ENCODE peak calls at places on chromosomes 1 and 21, in nine cellular contexts. One of them, this sample, is unnamed.

GRCh38 chr1:94805912-94806311 is 14.2 kb upstream of the SLC44A3 start:
- DNase-seq in Peyer's patch: peak
- DNase-seq in pancreas: peak
- DNase-seq in IMR-90: peak
- DNase-seq in cardiac fibroblast: peak
- DNase-seq in astrocyte: no peak
- DNase-seq in HFF-Myc: peak
- DNase-seq in PC-3: peak
- DNase-seq in DND-41: peak
- DNase-seq in this sample: peak

GRCh38 chr1:53599461-53599860 is 139.5 kb downstream of the GLIS1 start:
- DNase-seq in DND-41: no peak
- DNase-seq in astrocyte: no peak
- DNase-seq in IMR-90: no peak
- DNase-seq in pancreas: no peak
- DNase-seq in Peyer's patch: no peak
- DNase-seq in HFF-Myc: no peak
- DNase-seq in cardiac fibroblast: no peak
- DNase-seq in PC-3: no peak
- DNase-seq in this sample: no peak

GRCh38 chr1:204723131-204723787 is 37.7 kb upstream of the LRRN2 start:
- DNase-seq in IMR-90: no peak
- DNase-seq in PC-3: peak
- DNase-seq in HFF-Myc: no peak
- DNase-seq in astrocyte: peak
- DNase-seq in Peyer's patch: no peak
- DNase-seq in cardiac fibroblast: no peak
- DNase-seq in DND-41: no peak
- DNase-seq in pancreas: no peak
- DNase-seq in this sample: no peak

GRCh38 chr1:164712131-164713031 is 153.4 kb downstream of the PBX1 start:
- DNase-seq in astrocyte: no peak
- DNase-seq in DND-41: no peak
- DNase-seq in HFF-Myc: no peak
- DNase-seq in IMR-90: peak
- DNase-seq in cardiac fibroblast: peak
- DNase-seq in pancreas: peak
- DNase-seq in PC-3: peak
- DNase-seq in Peyer's patch: peak
- DNase-seq in this sample: no peak

GRCh38 chr1:92065042-92065441 is 10.2 kb downstream of the SETSIP start:
- DNase-seq in HFF-Myc: no peak
- DNase-seq in pancreas: no peak
- DNase-seq in cardiac fibroblast: no peak
- DNase-seq in astrocyte: no peak
- DNase-seq in PC-3: peak
- DNase-seq in IMR-90: no peak
- DNase-seq in DND-41: no peak
- DNase-seq in Peyer's patch: no peak
- DNase-seq in this sample: no peak

GRCh38 chr21:44803651-44804050 is 2.0 kb upstream of the UBE2G2 start:
- DNase-seq in pancreas: no peak
- DNase-seq in IMR-90: no peak
- DNase-seq in PC-3: no peak
- DNase-seq in HFF-Myc: no peak
- DNase-seq in Peyer's patch: no peak
- DNase-seq in DND-41: no peak
- DNase-seq in cardiac fibroblast: no peak
- DNase-seq in astrocyte: no peak
- DNase-seq in this sample: no peak

GRCh38 chr1:200409203-200409760 is 554 bp downstream of the ZNF281 start:
- DNase-seq in IMR-90: peak
- DNase-seq in HFF-Myc: no peak
- DNase-seq in pancreas: peak
- DNase-seq in astrocyte: peak
- DNase-seq in Peyer's patch: peak
- DNase-seq in cardiac fibroblast: peak
- DNase-seq in PC-3: no peak
- DNase-seq in DND-41: peak
- DNase-seq in this sample: peak

GRCh38 chr1:115677172-115677542 is 35.4 kb downstream of the VANGL1 start:
- DNase-seq in cardiac fibroblast: peak
- DNase-seq in Peyer's patch: no peak
- DNase-seq in HFF-Myc: no peak
- DNase-seq in pancreas: no peak
- DNase-seq in PC-3: peak
- DNase-seq in IMR-90: no peak
- DNase-seq in astrocyte: peak
- DNase-seq in DND-41: no peak
- DNase-seq in this sample: peak

GRCh38 chr1:74714429-74715362 is 18.2 kb downstream of the CRYZ start:
- DNase-seq in DND-41: no peak
- DNase-seq in cardiac fibroblast: no peak
- DNase-seq in astrocyte: no peak
- DNase-seq in pancreas: no peak
- DNase-seq in Peyer's patch: no peak
- DNase-seq in HFF-Myc: no peak
- DNase-seq in PC-3: no peak
- DNase-seq in IMR-90: peak
- DNase-seq in this sample: no peak

GRCh38 chr1:185074307-185074706 is 28.9 kb downstream of the RNF2 start:
- DNase-seq in cardiac fibroblast: peak
- DNase-seq in PC-3: peak
- DNase-seq in Peyer's patch: no peak
- DNase-seq in pancreas: no peak
- DNase-seq in HFF-Myc: no peak
- DNase-seq in DND-41: no peak
- DNase-seq in IMR-90: peak
- DNase-seq in astrocyte: peak
- DNase-seq in this sample: peak

GRCh38 chr1:173302366-173302765 is 95.2 kb upstream of the TNFSF4 start:
- DNase-seq in DND-41: no peak
- DNase-seq in PC-3: no peak
- DNase-seq in IMR-90: no peak
- DNase-seq in astrocyte: peak
- DNase-seq in pancreas: no peak
- DNase-seq in Peyer's patch: no peak
- DNase-seq in HFF-Myc: no peak
- DNase-seq in cardiac fibroblast: no peak
- DNase-seq in this sample: no peak

GRCh38 chr1:53112861-53113260 is 29.6 kb downstream of the SLC1A7 start:
- DNase-seq in Peyer's patch: no peak
- DNase-seq in DND-41: no peak
- DNase-seq in astrocyte: no peak
- DNase-seq in IMR-90: peak
- DNase-seq in cardiac fibroblast: no peak
- DNase-seq in HFF-Myc: no peak
- DNase-seq in pancreas: no peak
- DNase-seq in PC-3: peak
- DNase-seq in this sample: no peak

GRCh38 chr1:50103615-50104081 is 5.1 kb upstream of the ELAVL4 start:
- DNase-seq in pancreas: no peak
- DNase-seq in DND-41: no peak
- DNase-seq in Peyer's patch: no peak
- DNase-seq in IMR-90: no peak
- DNase-seq in PC-3: no peak
- DNase-seq in HFF-Myc: no peak
- DNase-seq in astrocyte: no peak
- DNase-seq in cardiac fibroblast: no peak
- DNase-seq in this sample: no peak

GRCh38 chr1:225637651-225638199 is 15.2 kb downstream of the ENAH start:
- DNase-seq in astrocyte: no peak
- DNase-seq in DND-41: no peak
- DNase-seq in cardiac fibroblast: no peak
- DNase-seq in IMR-90: no peak
- DNase-seq in pancreas: no peak
- DNase-seq in PC-3: no peak
- DNase-seq in HFF-Myc: no peak
- DNase-seq in Peyer's patch: no peak
- DNase-seq in this sample: no peak

GRCh38 chr1:54850082-54850730 is 36.8 kb downstream of the DHCR24 start:
- DNase-seq in HFF-Myc: no peak
- DNase-seq in cardiac fibroblast: no peak
- DNase-seq in PC-3: peak
- DNase-seq in IMR-90: peak
- DNase-seq in Peyer's patch: no peak
- DNase-seq in pancreas: no peak
- DNase-seq in DND-41: no peak
- DNase-seq in astrocyte: peak
- DNase-seq in this sample: no peak

GRCh38 chr1:4121834-4122512 is 221.9 kb upstream of the C1orf174 start:
- DNase-seq in PC-3: no peak
- DNase-seq in DND-41: no peak
- DNase-seq in Peyer's patch: no peak
- DNase-seq in cardiac fibroblast: no peak
- DNase-seq in IMR-90: no peak
- DNase-seq in astrocyte: no peak
- DNase-seq in pancreas: no peak
- DNase-seq in HFF-Myc: no peak
- DNase-seq in this sample: no peak

GRCh38 chr1:2480236-2480985 is 4.3 kb downstream of the PLCH2 start:
- DNase-seq in cardiac fibroblast: no peak
- DNase-seq in DND-41: no peak
- DNase-seq in PC-3: no peak
- DNase-seq in HFF-Myc: no peak
- DNase-seq in IMR-90: no peak
- DNase-seq in Peyer's patch: no peak
- DNase-seq in astrocyte: no peak
- DNase-seq in pancreas: no peak
- DNase-seq in this sample: no peak

DNA sequence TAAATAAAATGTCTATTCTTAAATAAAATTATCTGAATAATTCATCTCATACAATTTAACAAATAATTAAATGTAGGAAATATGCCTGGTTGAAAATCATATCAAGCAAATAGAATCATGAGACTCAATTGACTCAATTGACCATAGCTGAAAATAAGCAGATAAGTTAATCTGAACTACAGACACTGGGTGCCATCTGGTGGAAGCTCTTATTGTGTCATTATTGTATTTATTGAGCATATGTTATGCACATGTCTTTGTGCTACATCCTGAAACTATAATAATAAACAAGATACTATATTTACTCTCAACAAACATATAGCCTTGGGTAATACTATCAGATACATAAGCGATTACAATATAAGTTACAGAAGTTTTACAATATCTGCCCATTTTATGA is 41.0 kb downstream of the BRINP3 start:
- DNase-seq in IMR-90: peak
- DNase-seq in HFF-Myc: peak
- DNase-seq in cardiac fibroblast: peak
- DNase-seq in Peyer's patch: no peak
- DNase-seq in DND-41: no peak
- DNase-seq in pancreas: no peak
- DNase-seq in PC-3: peak
- DNase-seq in astrocyte: peak
- DNase-seq in this sample: peak
- TF ChIP-seq CTCF in IMR-90: peak
- TF ChIP-seq CTCF in HFF-Myc: no peak
- TF ChIP-seq CTCF in cardiac fibroblast: no peak
- TF ChIP-seq CTCF in Peyer's patch: peak
- TF ChIP-seq CTCF in DND-41: peak
- TF ChIP-seq CTCF in pancreas: no peak
- TF ChIP-seq CTCF in PC-3: peak
- TF ChIP-seq CTCF in astrocyte: peak
- TF ChIP-seq CTCF in this sample: peak

GRCh38 chr1:77539510-77540142 is 142.8 kb downstream of the ZZZ3 start:
- DNase-seq in IMR-90: peak
- DNase-seq in PC-3: peak
- DNase-seq in HFF-Myc: peak
- DNase-seq in pancreas: no peak
- DNase-seq in Peyer's patch: no peak
- DNase-seq in DND-41: no peak
- DNase-seq in astrocyte: peak
- DNase-seq in cardiac fibroblast: peak
- DNase-seq in this sample: peak
- H3K4me3 ChIP-seq in IMR-90: no peak
- H3K4me3 ChIP-seq in PC-3: peak
- H3K4me3 ChIP-seq in HFF-Myc: no peak
- H3K4me3 ChIP-seq in pancreas: no peak
- H3K4me3 ChIP-seq in Peyer's patch: no peak
- H3K4me3 ChIP-seq in DND-41: no peak
- H3K4me3 ChIP-seq in astrocyte: peak
- H3K4me3 ChIP-seq in cardiac fibroblast: peak
- H3K4me3 ChIP-seq in this sample: no peak

DNA sequence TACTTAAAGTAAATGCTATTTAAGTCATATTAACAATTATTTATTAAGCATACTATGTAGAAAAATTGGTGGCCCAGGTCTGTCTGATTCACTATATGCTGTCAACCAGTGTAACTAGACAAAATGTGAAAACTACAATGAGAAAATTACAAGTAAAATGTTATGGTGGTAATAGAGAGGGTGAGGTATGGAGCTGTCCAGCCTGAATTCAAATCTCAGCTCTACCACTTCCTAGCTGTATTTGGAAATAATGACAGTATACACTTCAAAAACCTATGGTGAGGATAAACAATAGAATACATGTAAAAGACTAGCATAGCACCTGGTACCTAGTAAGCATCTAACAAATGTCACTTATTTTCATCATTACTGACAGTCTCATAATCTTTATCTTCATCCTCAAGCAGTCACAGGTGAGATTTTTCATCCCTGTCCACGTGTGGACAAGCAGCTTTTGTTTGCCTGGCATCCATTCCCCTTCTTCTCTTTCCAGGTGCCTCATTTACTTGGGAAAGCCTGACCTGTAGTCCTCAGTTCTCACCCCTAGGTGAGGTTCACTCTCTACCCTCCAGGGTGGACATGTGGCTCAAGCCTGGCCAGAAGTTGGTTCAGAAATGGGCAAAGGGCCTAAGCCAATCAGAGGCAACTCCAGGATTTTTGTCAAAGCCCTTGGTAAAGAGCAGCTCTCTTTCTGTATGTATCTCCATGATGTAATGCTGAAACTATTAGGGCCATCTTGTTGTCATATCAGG is 29.5 kb downstream of the EGLN1 start:
- DNase-seq in HFF-Myc: no peak
- DNase-seq in DND-41: no peak
- DNase-seq in pancreas: no peak
- DNase-seq in astrocyte: no peak
- DNase-seq in PC-3: no peak
- DNase-seq in IMR-90: no peak
- DNase-seq in cardiac fibroblast: no peak
- DNase-seq in Peyer's patch: no peak
- DNase-seq in this sample: no peak
- TF ChIP-seq CTCF in HFF-Myc: no peak
- TF ChIP-seq CTCF in DND-41: no peak
- TF ChIP-seq CTCF in pancreas: no peak
- TF ChIP-seq CTCF in astrocyte: no peak
- TF ChIP-seq CTCF in PC-3: no peak
- TF ChIP-seq CTCF in IMR-90: no peak
- TF ChIP-seq CTCF in cardiac fibroblast: no peak
- TF ChIP-seq CTCF in Peyer's patch: no peak
- TF ChIP-seq CTCF in this sample: no peak

DNA sequence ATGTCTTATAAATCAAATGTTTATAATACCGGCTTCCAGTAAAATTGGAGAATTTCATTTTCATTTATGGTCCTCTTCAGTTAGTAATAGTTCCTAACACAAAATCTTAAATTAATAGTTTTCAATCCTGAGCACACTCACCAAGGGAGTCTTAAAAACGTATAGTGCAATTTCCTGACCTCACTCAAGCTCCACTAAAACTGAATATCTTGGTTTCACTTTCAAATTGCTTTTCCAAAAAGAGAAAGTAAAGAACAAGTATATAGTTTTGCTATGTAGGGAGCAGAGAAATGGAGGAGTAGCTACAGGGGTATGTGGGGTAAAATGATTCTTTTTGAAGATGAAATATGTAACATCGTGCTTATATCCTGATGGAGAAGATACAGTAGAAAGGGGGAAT is 398.6 kb downstream of the PLPP3 start:
- DNase-seq in PC-3: no peak
- DNase-seq in pancreas: no peak
- DNase-seq in IMR-90: peak
- DNase-seq in cardiac fibroblast: peak
- DNase-seq in astrocyte: no peak
- DNase-seq in Peyer's patch: no peak
- DNase-seq in DND-41: no peak
- DNase-seq in HFF-Myc: no peak
- DNase-seq in this sample: peak
- H3K4me3 ChIP-seq in PC-3: no peak
- H3K4me3 ChIP-seq in pancreas: no peak
- H3K4me3 ChIP-seq in IMR-90: peak
- H3K4me3 ChIP-seq in cardiac fibroblast: no peak
- H3K4me3 ChIP-seq in astrocyte: no peak
- H3K4me3 ChIP-seq in Peyer's patch: no peak
- H3K4me3 ChIP-seq in DND-41: peak
- H3K4me3 ChIP-seq in HFF-Myc: no peak
- H3K4me3 ChIP-seq in this sample: peak

This sample was measured in fibroblast of pulmonary artery.